ENCODE peak calls at places on chromosomes 13 and 19, in six cellular contexts. One of them, this sample, is unnamed.

GRCh38 chr19:11964858-11965645 is at the start of gene ZNF763:
- DNase-seq in cardiac muscle cell: peak
- DNase-seq in breast epithelium: peak
- DNase-seq in tibial nerve: peak
- DNase-seq in CD4-positive, alpha-beta memory T cell: peak
- DNase-seq in pancreas: peak
- DNase-seq in this sample: peak

GRCh38 chr19:58364127-58364526 is 1.6 kb upstream of the ZNF497 start:
- DNase-seq in cardiac muscle cell: no peak
- DNase-seq in breast epithelium: no peak
- DNase-seq in tibial nerve: no peak
- DNase-seq in CD4-positive, alpha-beta memory T cell: no peak
- DNase-seq in pancreas: no peak
- DNase-seq in this sample: no peak

GRCh38 chr13:45136741-45137500 is 16.6 kb downstream of the GTF2F2 start:
- DNase-seq in cardiac muscle cell: no peak
- DNase-seq in breast epithelium: no peak
- DNase-seq in tibial nerve: no peak
- DNase-seq in CD4-positive, alpha-beta memory T cell: no peak
- DNase-seq in pancreas: no peak
- DNase-seq in this sample: no peak

GRCh38 chr19:18915639-18916038 is 3.5 kb downstream of the COPE start:
- DNase-seq in cardiac muscle cell: peak
- DNase-seq in breast epithelium: no peak
- DNase-seq in tibial nerve: no peak
- DNase-seq in CD4-positive, alpha-beta memory T cell: no peak
- DNase-seq in pancreas: no peak
- DNase-seq in this sample: peak

GRCh38 chr19:13849991-13850909 is 26.7 kb upstream of the NANOS3 start:
- DNase-seq in cardiac muscle cell: peak
- DNase-seq in breast epithelium: peak
- DNase-seq in tibial nerve: peak
- DNase-seq in CD4-positive, alpha-beta memory T cell: peak
- DNase-seq in pancreas: peak
- DNase-seq in this sample: no peak

GRCh38 chr19:29013988-29014387 is 199.0 kb downstream of the UQCRFS1 start:
- DNase-seq in cardiac muscle cell: no peak
- DNase-seq in breast epithelium: no peak
- DNase-seq in tibial nerve: no peak
- DNase-seq in CD4-positive, alpha-beta memory T cell: no peak
- DNase-seq in pancreas: no peak
- DNase-seq in this sample: no peak

GRCh38 chr19:13984875-13985741 is 21.0 kb downstream of the RFX1 start:
- DNase-seq in cardiac muscle cell: no peak
- DNase-seq in breast epithelium: no peak
- DNase-seq in tibial nerve: no peak
- DNase-seq in CD4-positive, alpha-beta memory T cell: peak
- DNase-seq in pancreas: no peak
- DNase-seq in this sample: peak

GRCh38 chr13:31884556-31884955 is 145.2 kb downstream of the RXFP2 start:
- DNase-seq in cardiac muscle cell: no peak
- DNase-seq in breast epithelium: no peak
- DNase-seq in tibial nerve: no peak
- DNase-seq in CD4-positive, alpha-beta memory T cell: no peak
- DNase-seq in pancreas: no peak
- DNase-seq in this sample: no peak

GRCh38 chr19:10452726-10453620 is 32.6 kb downstream of the PDE4A start:
- DNase-seq in cardiac muscle cell: no peak
- DNase-seq in breast epithelium: no peak
- DNase-seq in tibial nerve: no peak
- DNase-seq in CD4-positive, alpha-beta memory T cell: no peak
- DNase-seq in pancreas: no peak
- DNase-seq in this sample: no peak

GRCh38 chr19:17125052-17125727 is 49.6 kb downstream of the MYO9B start:
- DNase-seq in cardiac muscle cell: no peak
- DNase-seq in breast epithelium: peak
- DNase-seq in tibial nerve: no peak
- DNase-seq in CD4-positive, alpha-beta memory T cell: peak
- DNase-seq in pancreas: no peak
- DNase-seq in this sample: no peak

GRCh38 chr19:4097501-4097900 is 26.4 kb downstream of the MAP2K2 start:
- DNase-seq in cardiac muscle cell: no peak
- DNase-seq in breast epithelium: no peak
- DNase-seq in tibial nerve: peak
- DNase-seq in CD4-positive, alpha-beta memory T cell: no peak
- DNase-seq in pancreas: peak
- DNase-seq in this sample: no peak

GRCh38 chr13:113951246-113951999 is 22.5 kb downstream of the C13orf46 start:
- DNase-seq in cardiac muscle cell: peak
- DNase-seq in breast epithelium: peak
- DNase-seq in tibial nerve: peak
- DNase-seq in CD4-positive, alpha-beta memory T cell: no peak
- DNase-seq in pancreas: peak
- DNase-seq in this sample: peak

GRCh38 chr19:11767633-11768133 is 883 bp downstream of the ZNF441 start:
- DNase-seq in cardiac muscle cell: peak
- DNase-seq in breast epithelium: peak
- DNase-seq in tibial nerve: peak
- DNase-seq in CD4-positive, alpha-beta memory T cell: peak
- DNase-seq in pancreas: peak
- DNase-seq in this sample: peak

GRCh38 chr19:28569132-28570114 is 643.5 kb downstream of the UQCRFS1 start:
- DNase-seq in cardiac muscle cell: no peak
- DNase-seq in breast epithelium: no peak
- DNase-seq in tibial nerve: no peak
- DNase-seq in CD4-positive, alpha-beta memory T cell: no peak
- DNase-seq in pancreas: no peak
- DNase-seq in this sample: no peak

GRCh38 chr13:29439601-29440381 is 155.7 kb downstream of the SLC7A1 start:
- DNase-seq in cardiac muscle cell: no peak
- DNase-seq in breast epithelium: no peak
- DNase-seq in tibial nerve: no peak
- DNase-seq in CD4-positive, alpha-beta memory T cell: no peak
- DNase-seq in pancreas: no peak
- DNase-seq in this sample: no peak

GRCh38 chr19:13981988-13982501 is 24.1 kb downstream of the RFX1 start:
- DNase-seq in cardiac muscle cell: no peak
- DNase-seq in breast epithelium: no peak
- DNase-seq in tibial nerve: no peak
- DNase-seq in CD4-positive, alpha-beta memory T cell: no peak
- DNase-seq in pancreas: no peak
- DNase-seq in this sample: no peak

GRCh38 chr19:46788101-46788967 is at the start of gene SLC1A5:
- DNase-seq in cardiac muscle cell: peak
- DNase-seq in breast epithelium: peak
- DNase-seq in tibial nerve: peak
- DNase-seq in CD4-positive, alpha-beta memory T cell: peak
- DNase-seq in pancreas: peak
- DNase-seq in this sample: peak

GRCh38 chr19:928471-929259 is 2.8 kb downstream of the ARID3A start:
- DNase-seq in cardiac muscle cell: no peak
- DNase-seq in breast epithelium: no peak
- DNase-seq in tibial nerve: no peak
- DNase-seq in CD4-positive, alpha-beta memory T cell: no peak
- DNase-seq in pancreas: no peak
- DNase-seq in this sample: no peak

GRCh38 chr13:112769615-112770014 is 79.8 kb downstream of the ATP11A start:
- DNase-seq in cardiac muscle cell: no peak
- DNase-seq in breast epithelium: no peak
- DNase-seq in tibial nerve: no peak
- DNase-seq in CD4-positive, alpha-beta memory T cell: no peak
- DNase-seq in pancreas: no peak
- DNase-seq in this sample: no peak

GRCh38 chr19:8423821-8424223 is 10.7 kb downstream of the MARCHF2 start:
- DNase-seq in cardiac muscle cell: no peak
- DNase-seq in breast epithelium: peak
- DNase-seq in tibial nerve: peak
- DNase-seq in CD4-positive, alpha-beta memory T cell: no peak
- DNase-seq in pancreas: no peak
- DNase-seq in this sample: peak

GRCh38 chr19:5691205-5691929 is 1.3 kb downstream of the RPL36 start:
- DNase-seq in cardiac muscle cell: no peak
- DNase-seq in breast epithelium: peak
- DNase-seq in tibial nerve: peak
- DNase-seq in CD4-positive, alpha-beta memory T cell: peak
- DNase-seq in pancreas: peak
- DNase-seq in this sample: peak

GRCh38 chr13:43363156-43363918 is 340.0 kb downstream of the DNAJC15 start:
- DNase-seq in cardiac muscle cell: no peak
- DNase-seq in breast epithelium: no peak
- DNase-seq in tibial nerve: no peak
- DNase-seq in CD4-positive, alpha-beta memory T cell: no peak
- DNase-seq in pancreas: no peak
- DNase-seq in this sample: no peak

GRCh38 chr13:113928701-113929627 is 44.9 kb downstream of the C13orf46 start:
- DNase-seq in cardiac muscle cell: no peak
- DNase-seq in breast epithelium: peak
- DNase-seq in tibial nerve: peak
- DNase-seq in CD4-positive, alpha-beta memory T cell: no peak
- DNase-seq in pancreas: peak
- DNase-seq in this sample: no peak

GRCh38 chr13:49995535-49996165 is 1.2 kb upstream of the TRIM13 start:
- DNase-seq in cardiac muscle cell: no peak
- DNase-seq in breast epithelium: no peak
- DNase-seq in tibial nerve: no peak
- DNase-seq in CD4-positive, alpha-beta memory T cell: no peak
- DNase-seq in pancreas: no peak
- DNase-seq in this sample: peak

GRCh38 chr19:3431760-3432397 is 48.4 kb downstream of the SMIM24 start:
- DNase-seq in cardiac muscle cell: no peak
- DNase-seq in breast epithelium: no peak
- DNase-seq in tibial nerve: no peak
- DNase-seq in CD4-positive, alpha-beta memory T cell: no peak
- DNase-seq in pancreas: no peak
- DNase-seq in this sample: no peak

GRCh38 chr19:47021536-47022139 is 2.0 kb downstream of the NPAS1 start:
- DNase-seq in cardiac muscle cell: no peak
- DNase-seq in breast epithelium: no peak
- DNase-seq in tibial nerve: no peak
- DNase-seq in CD4-positive, alpha-beta memory T cell: no peak
- DNase-seq in pancreas: peak
- DNase-seq in this sample: no peak

GRCh38 chr19:46451352-46451751 is 20.0 kb downstream of the PNMA8A start:
- DNase-seq in cardiac muscle cell: no peak
- DNase-seq in breast epithelium: peak
- DNase-seq in tibial nerve: no peak
- DNase-seq in CD4-positive, alpha-beta memory T cell: no peak
- DNase-seq in pancreas: no peak
- DNase-seq in this sample: no peak

GRCh38 chr13:20099319-20099718 is 61.5 kb downstream of the GJA3 start:
- DNase-seq in cardiac muscle cell: no peak
- DNase-seq in breast epithelium: no peak
- DNase-seq in tibial nerve: no peak
- DNase-seq in CD4-positive, alpha-beta memory T cell: no peak
- DNase-seq in pancreas: no peak
- DNase-seq in this sample: no peak

DNA sequence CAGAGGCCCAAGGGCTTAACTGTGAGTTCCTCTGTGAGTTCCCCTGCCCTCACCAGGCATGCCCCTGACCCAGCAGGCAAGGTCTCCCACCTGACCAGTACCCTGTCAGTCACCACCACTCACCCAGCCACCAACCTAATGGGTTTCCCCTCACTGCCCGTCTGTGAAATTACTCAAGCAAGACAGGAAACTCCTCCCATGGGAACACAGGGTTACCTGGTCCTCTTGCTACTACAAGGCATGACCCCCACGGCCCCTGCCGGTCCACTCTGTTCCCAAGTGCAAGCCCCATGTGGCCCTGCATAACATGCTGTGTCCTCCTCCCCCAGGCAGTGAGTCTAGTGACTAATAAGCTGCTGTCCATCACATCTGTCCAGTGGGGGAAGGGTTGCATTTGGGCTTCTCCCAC is 8.0 kb upstream of the DHRS12 start:
- DNase-seq in cardiac muscle cell: no peak
- DNase-seq in breast epithelium: no peak
- DNase-seq in tibial nerve: no peak
- DNase-seq in CD4-positive, alpha-beta memory T cell: no peak
- DNase-seq in pancreas: no peak
- DNase-seq in this sample: no peak
- H3K27ac ChIP-seq in cardiac muscle cell: no peak
- H3K27ac ChIP-seq in breast epithelium: no peak
- H3K27ac ChIP-seq in tibial nerve: no peak
- H3K27ac ChIP-seq in CD4-positive, alpha-beta memory T cell: no peak
- H3K27ac ChIP-seq in pancreas: no peak
- H3K27ac ChIP-seq in this sample: no peak

DNA sequence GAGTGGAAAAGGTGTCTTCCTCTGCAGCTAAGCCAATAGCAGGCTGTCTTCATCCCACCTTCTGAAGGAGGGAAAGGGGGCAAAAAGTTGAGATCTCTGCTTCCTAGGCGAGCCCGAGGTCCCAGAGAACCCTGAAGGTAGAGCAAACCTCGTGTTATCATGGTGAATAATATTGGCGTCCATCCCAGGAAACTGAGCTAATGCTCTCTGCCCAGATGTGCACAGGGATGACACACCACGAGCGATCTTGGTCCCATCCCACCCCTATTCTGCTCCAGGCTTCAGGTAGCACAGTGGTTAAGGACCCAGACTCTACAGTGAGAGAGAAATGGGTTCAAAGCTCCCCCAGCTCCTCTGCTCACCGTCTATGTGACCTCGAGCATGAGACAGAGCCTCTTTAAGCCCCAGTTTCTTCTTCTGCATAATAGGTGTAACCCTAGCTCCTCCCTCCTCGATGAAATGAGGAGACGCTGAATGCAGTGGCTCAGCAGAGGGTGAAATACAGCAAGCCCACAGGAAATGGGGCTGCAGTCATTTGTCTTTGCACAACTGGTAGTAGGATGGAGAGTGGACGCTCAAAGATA is 9.9 kb upstream of the CEACAM20 start:
- DNase-seq in cardiac muscle cell: no peak
- DNase-seq in breast epithelium: no peak
- DNase-seq in tibial nerve: no peak
- DNase-seq in CD4-positive, alpha-beta memory T cell: no peak
- DNase-seq in pancreas: no peak
- DNase-seq in this sample: no peak
- H3K27ac ChIP-seq in cardiac muscle cell: no peak
- H3K27ac ChIP-seq in breast epithelium: no peak
- H3K27ac ChIP-seq in tibial nerve: no peak
- H3K27ac ChIP-seq in CD4-positive, alpha-beta memory T cell: no peak
- H3K27ac ChIP-seq in pancreas: no peak
- H3K27ac ChIP-seq in this sample: no peak

DNA sequence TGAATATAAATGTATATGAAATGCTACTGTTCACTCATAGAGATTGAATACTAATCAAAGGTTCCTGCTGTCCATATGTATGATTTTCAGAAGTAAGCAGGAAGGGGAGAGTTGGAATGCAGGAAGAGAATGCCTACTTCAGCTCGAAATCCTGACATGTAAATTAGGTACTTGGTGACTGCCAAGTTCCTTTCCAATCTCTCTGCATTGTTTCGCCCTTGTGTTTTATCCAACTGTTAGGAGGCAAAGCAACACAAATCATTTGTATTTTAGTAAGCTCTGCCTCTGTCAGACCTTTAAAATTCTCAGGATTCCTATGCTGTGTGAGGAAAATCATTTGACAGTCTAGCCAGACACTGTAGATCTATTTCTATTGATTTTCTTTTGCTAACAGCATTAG is 9.0 kb downstream of the STARD13 start:
- DNase-seq in cardiac muscle cell: no peak
- DNase-seq in breast epithelium: no peak
- DNase-seq in tibial nerve: no peak
- DNase-seq in CD4-positive, alpha-beta memory T cell: no peak
- DNase-seq in pancreas: no peak
- DNase-seq in this sample: no peak
- H3K27ac ChIP-seq in cardiac muscle cell: no peak
- H3K27ac ChIP-seq in breast epithelium: peak
- H3K27ac ChIP-seq in tibial nerve: peak
- H3K27ac ChIP-seq in CD4-positive, alpha-beta memory T cell: no peak
- H3K27ac ChIP-seq in pancreas: no peak
- H3K27ac ChIP-seq in this sample: no peak

GRCh38 chr13:33575378-33575777 is 242.6 kb upstream of the RFC3 start:
- DNase-seq in cardiac muscle cell: no peak
- DNase-seq in breast epithelium: no peak
- DNase-seq in tibial nerve: no peak
- DNase-seq in CD4-positive, alpha-beta memory T cell: no peak
- DNase-seq in pancreas: no peak
- DNase-seq in this sample: no peak
- H3K27ac ChIP-seq in cardiac muscle cell: no peak
- H3K27ac ChIP-seq in breast epithelium: no peak
- H3K27ac ChIP-seq in tibial nerve: no peak
- H3K27ac ChIP-seq in CD4-positive, alpha-beta memory T cell: no peak
- H3K27ac ChIP-seq in pancreas: no peak
- H3K27ac ChIP-seq in this sample: no peak